ENCODE peak calls at places on chromosomes 6 and 20, in five cellular contexts. One of them, this sample, is unnamed. For H3K27me3 and H3K4me1, the result is how much of the 10 kb centered on the place peaks cover.

GRCh38 chr6:126339796-126340750 is at the start of gene CENPW:
- DNase-seq in HepG2: peak
- DNase-seq in IMR-90: peak
- DNase-seq in fibroblast of lung: peak
- DNase-seq in GM23248: peak
- DNase-seq in this sample: peak

GRCh38 chr6:136616527-136616926 is 66.3 kb upstream of the MAP7 start:
- DNase-seq in HepG2: no peak
- DNase-seq in IMR-90: no peak
- DNase-seq in fibroblast of lung: no peak
- DNase-seq in GM23248: no peak
- DNase-seq in this sample: no peak

GRCh38 chr20:5663396-5663795 is 86.8 kb upstream of the SHLD1 start:
- DNase-seq in HepG2: peak
- DNase-seq in IMR-90: no peak
- DNase-seq in fibroblast of lung: no peak
- DNase-seq in GM23248: no peak
- DNase-seq in this sample: no peak

GRCh38 chr6:29702519-29703103 is 20.6 kb upstream of the HLA-F start:
- DNase-seq in HepG2: peak
- DNase-seq in IMR-90: no peak
- DNase-seq in fibroblast of lung: no peak
- DNase-seq in GM23248: peak
- DNase-seq in this sample: peak

GRCh38 chr6:33425668-33426577 is 6.1 kb downstream of the SYNGAP1 start:
- DNase-seq in HepG2: peak
- DNase-seq in IMR-90: peak
- DNase-seq in fibroblast of lung: peak
- DNase-seq in GM23248: peak
- DNase-seq in this sample: peak

GRCh38 chr20:35467339-35468224 is 12.2 kb downstream of the CEP250 start:
- DNase-seq in HepG2: peak
- DNase-seq in IMR-90: peak
- DNase-seq in fibroblast of lung: peak
- DNase-seq in GM23248: no peak
- DNase-seq in this sample: no peak

GRCh38 chr6:151388997-151389639 is 2.2 kb downstream of the ZBTB2 start:
- DNase-seq in HepG2: no peak
- DNase-seq in IMR-90: no peak
- DNase-seq in fibroblast of lung: no peak
- DNase-seq in GM23248: no peak
- DNase-seq in this sample: no peak

GRCh38 chr6:32370510-32370909 is 1.2 kb downstream of the TSBP1 start:
- DNase-seq in HepG2: no peak
- DNase-seq in IMR-90: no peak
- DNase-seq in fibroblast of lung: peak
- DNase-seq in GM23248: peak
- DNase-seq in this sample: no peak

GRCh38 chr6:40425192-40425919 is 161.8 kb downstream of the LRFN2 start:
- DNase-seq in HepG2: no peak
- DNase-seq in IMR-90: no peak
- DNase-seq in fibroblast of lung: no peak
- DNase-seq in GM23248: peak
- DNase-seq in this sample: no peak

DNA sequence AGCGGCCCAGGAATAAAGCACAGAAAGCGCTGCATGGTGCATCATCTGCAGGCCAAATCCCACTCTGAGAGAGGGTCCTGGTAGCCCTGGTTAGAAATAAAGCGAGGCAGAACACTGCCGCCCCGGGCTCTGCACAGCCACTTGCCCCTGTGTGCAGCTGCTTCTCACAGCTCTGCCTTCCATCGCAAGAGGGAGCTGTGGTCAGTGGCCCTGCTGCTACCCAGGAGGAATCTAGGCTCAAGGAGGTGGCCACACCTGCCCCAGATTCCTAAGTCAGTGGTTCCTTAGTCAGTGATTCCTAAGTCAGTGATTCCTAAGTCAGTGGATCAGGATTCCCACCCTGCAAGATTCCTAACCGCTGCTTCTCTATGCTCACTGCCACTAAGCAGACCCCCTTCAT is 8.8 kb downstream of the CDH4 start:
- DNase-seq in HepG2: no peak
- DNase-seq in IMR-90: no peak
- DNase-seq in fibroblast of lung: no peak
- DNase-seq in GM23248: no peak
- DNase-seq in this sample: no peak
- H3K27me3 ChIP-seq in HepG2: under half
- H3K27me3 ChIP-seq in IMR-90: under half
- H3K27me3 ChIP-seq in fibroblast of lung: under half
- H3K27me3 ChIP-seq in GM23248: under half
- H3K27me3 ChIP-seq in this sample: under half

GRCh38 chr20:36849333-36850065 is 26.4 kb upstream of the TLDC2 start:
- DNase-seq in HepG2: no peak
- DNase-seq in IMR-90: no peak
- DNase-seq in fibroblast of lung: peak
- DNase-seq in GM23248: no peak
- DNase-seq in this sample: no peak

GRCh38 chr20:36848078-36848660 is 27.8 kb upstream of the TLDC2 start:
- DNase-seq in HepG2: no peak
- DNase-seq in IMR-90: peak
- DNase-seq in fibroblast of lung: peak
- DNase-seq in GM23248: peak
- DNase-seq in this sample: no peak

GRCh38 chr20:36848677-36849076 is 27.3 kb upstream of the TLDC2 start:
- DNase-seq in HepG2: no peak
- DNase-seq in IMR-90: no peak
- DNase-seq in fibroblast of lung: no peak
- DNase-seq in GM23248: no peak
- DNase-seq in this sample: no peak

GRCh38 chr20:36847009-36847709 is 28.8 kb upstream of the TLDC2 start:
- DNase-seq in HepG2: no peak
- DNase-seq in IMR-90: peak
- DNase-seq in fibroblast of lung: peak
- DNase-seq in GM23248: peak
- DNase-seq in this sample: no peak

GRCh38 chr20:36847710-36848040 is 28.3 kb upstream of the TLDC2 start:
- DNase-seq in HepG2: no peak
- DNase-seq in IMR-90: peak
- DNase-seq in fibroblast of lung: peak
- DNase-seq in GM23248: peak
- DNase-seq in this sample: no peak
- H3K4me1 ChIP-seq in HepG2: under half
- H3K4me1 ChIP-seq in IMR-90: under half
- H3K4me1 ChIP-seq in fibroblast of lung: half or more
- H3K4me1 ChIP-seq in GM23248: under half
- H3K4me1 ChIP-seq in this sample: under half

DNA sequence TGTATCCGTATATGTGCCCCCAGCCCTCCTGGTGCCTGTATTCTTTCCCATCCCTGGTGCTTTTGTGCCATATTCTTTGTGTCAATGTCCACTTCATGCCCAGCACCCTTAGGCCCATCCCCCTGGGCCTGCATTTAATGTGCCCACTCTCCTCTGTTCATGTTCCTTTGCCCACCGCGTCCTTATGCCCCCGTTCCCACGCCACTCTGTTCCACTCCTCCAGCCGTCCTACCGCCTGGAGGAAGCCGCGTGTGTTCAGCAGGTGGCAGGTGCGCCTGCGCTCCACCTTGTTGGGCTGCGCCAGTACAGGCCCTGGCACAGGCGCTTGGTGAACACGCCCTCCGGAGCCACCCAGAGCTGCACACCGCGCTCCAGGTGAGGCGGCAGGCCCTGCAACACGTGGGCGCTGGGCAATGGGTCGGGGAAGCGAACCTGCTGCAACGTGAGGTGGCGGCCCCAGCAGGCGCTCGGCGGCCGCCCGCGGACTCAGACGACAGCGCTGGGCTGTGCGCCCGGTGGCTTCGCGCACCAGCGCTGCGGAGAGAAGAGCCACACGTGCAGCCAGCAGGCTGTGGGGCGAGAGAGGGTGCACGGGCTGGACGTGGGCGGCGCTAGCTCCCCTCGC is 4.0 kb upstream of the FOXS1 start:
- DNase-seq in HepG2: no peak
- DNase-seq in IMR-90: no peak
- DNase-seq in fibroblast of lung: no peak
- DNase-seq in GM23248: no peak
- DNase-seq in this sample: no peak
- H3K27me3 ChIP-seq in HepG2: under half
- H3K27me3 ChIP-seq in IMR-90: half or more
- H3K27me3 ChIP-seq in fibroblast of lung: under half
- H3K27me3 ChIP-seq in GM23248: under half
- H3K27me3 ChIP-seq in this sample: under half

GRCh38 chr6:3228046-3228671 is 706 bp upstream of the TUBB2B start:
- DNase-seq in HepG2: no peak
- DNase-seq in IMR-90: no peak
- DNase-seq in fibroblast of lung: no peak
- DNase-seq in GM23248: no peak
- DNase-seq in this sample: no peak
- H3K4me1 ChIP-seq in HepG2: half or more
- H3K4me1 ChIP-seq in IMR-90: under half
- H3K4me1 ChIP-seq in fibroblast of lung: under half
- H3K4me1 ChIP-seq in GM23248: under half
- H3K4me1 ChIP-seq in this sample: half or more

DNA sequence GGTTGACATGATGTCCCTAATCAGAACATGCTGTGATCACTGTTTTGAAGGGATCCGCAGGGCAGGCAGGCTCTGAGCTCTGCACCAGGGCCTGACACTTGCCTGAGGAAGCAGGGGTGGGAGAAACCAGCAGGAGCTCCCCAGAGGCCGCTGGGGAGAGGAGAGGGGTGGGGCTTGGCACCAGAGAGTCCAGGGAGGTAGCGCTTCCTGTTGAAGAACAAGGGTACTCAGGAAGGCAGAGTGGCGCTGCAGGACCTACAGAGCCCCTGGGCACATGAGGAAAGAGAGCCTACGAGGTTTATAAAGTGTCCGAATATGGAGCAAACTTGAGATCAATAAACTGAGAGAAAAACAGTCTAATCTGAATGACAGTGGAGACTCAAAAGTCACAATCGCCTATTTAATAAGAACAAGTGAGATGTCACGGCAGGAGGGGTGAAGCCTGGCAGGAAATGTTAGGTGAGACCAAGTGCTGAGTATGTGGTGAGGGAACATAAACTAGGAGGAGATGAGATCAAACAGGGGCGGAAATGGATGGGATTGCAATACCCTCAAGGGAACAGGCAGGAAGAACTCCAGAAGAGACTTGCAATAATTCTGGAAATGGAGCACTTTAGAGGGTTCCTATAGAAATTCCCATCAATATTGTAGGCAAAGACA is 5.8 kb upstream of the TBXT start:
- DNase-seq in HepG2: no peak
- DNase-seq in IMR-90: no peak
- DNase-seq in fibroblast of lung: no peak
- DNase-seq in GM23248: no peak
- DNase-seq in this sample: no peak
- H3K27me3 ChIP-seq in HepG2: under half
- H3K27me3 ChIP-seq in IMR-90: under half
- H3K27me3 ChIP-seq in fibroblast of lung: under half
- H3K27me3 ChIP-seq in GM23248: under half
- H3K27me3 ChIP-seq in this sample: under half

DNA sequence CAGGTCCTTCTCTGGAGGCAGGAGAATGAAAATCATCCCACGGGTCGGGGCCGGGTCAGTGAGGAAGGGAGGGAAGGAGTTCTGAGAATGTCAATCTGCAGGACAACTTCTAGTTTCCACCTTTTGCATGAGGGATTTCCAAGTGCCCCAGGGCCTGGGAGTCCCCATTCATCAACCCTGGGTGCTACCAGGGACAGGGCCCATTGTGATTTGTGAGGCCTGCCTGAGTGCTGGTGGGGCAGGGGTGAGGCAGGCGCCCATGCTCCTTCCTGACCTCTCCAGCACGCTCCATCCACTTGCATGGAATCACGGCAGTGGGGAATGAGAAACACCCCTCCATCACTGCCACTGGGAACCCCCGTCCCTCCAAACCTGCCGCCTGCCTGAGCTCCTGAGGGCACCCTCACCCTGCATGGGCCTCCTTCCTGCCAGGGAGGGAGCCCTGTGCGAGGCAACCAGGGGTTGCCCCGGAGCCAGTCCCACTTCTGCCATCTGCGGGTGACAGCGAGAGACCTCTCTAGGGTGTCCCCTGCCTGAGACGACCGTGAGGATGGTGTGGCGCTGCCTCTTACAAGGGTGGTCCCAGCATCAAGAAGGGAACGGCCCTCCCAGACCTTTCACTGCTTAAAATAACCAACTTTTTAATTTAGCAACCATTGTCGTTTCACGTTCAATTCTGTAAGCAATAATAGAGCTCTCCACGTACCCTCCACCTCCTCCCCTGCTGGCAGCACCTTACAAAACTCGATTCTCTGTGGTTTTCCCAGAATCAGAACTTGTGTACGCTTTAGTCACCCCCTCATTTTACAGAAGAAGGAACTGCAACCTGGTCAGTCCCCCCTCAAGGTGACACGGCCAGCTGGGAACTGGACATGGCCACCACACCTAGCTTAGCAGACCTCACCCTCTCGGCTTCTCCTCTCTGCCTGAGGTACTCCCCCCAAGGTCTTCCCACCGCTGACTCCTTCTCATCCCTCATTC is 28.6 kb downstream of the PMEPA1 start:
- DNase-seq in HepG2: no peak
- DNase-seq in IMR-90: no peak
- DNase-seq in fibroblast of lung: no peak
- DNase-seq in GM23248: no peak
- DNase-seq in this sample: peak
- H3K4me1 ChIP-seq in HepG2: under half
- H3K4me1 ChIP-seq in IMR-90: under half
- H3K4me1 ChIP-seq in fibroblast of lung: under half
- H3K4me1 ChIP-seq in GM23248: under half
- H3K4me1 ChIP-seq in this sample: under half

GRCh38 chr6:26250806-26251075 is 114.3 kb upstream of the BTN3A2 start:
- DNase-seq in HepG2: no peak
- DNase-seq in IMR-90: peak
- DNase-seq in fibroblast of lung: no peak
- DNase-seq in GM23248: peak
- DNase-seq in this sample: no peak
- H3K27me3 ChIP-seq in HepG2: under half
- H3K27me3 ChIP-seq in IMR-90: under half
- H3K27me3 ChIP-seq in fibroblast of lung: under half
- H3K27me3 ChIP-seq in GM23248: under half
- H3K27me3 ChIP-seq in this sample: under half

This sample was measured in effector memory CD4-positive, alpha-beta T cell.